ENCODE peak calls at places on chromosomes 7 and 10, in seven cellular contexts. G is GM23248; B is PC-3; Y is CD8-positive, alpha-beta T cell; W is fibroblast of lung; V is astrocyte of the spinal cord; H is colonic mucosa. F is an unnamed sample.

GRCh38 chr10:126701526-126701925 is 31.0 kb upstream of the C10orf90 start:
- DNase-seq in G (no peak), B (no peak), Y (no peak), W (no peak), V (no peak), H (no peak), F (no peak)

GRCh38 chr7:24741691-24742639 is 15.3 kb downstream of the GSDME start:
- DNase-seq in G (peak; percentile 99), B (peak; percentile 63), Y (no peak), W (peak; percentile 94), V (peak; percentile 92), H (no peak), F (no peak)

GRCh38 chr7:134693256-134693655 is 46.6 kb downstream of the BPGM start:
- DNase-seq in G (peak; percentile 98), B (peak; percentile 66), Y (no peak), W (peak; percentile 77), V (peak; percentile 92), H (no peak), F (peak; percentile 88)

GRCh38 chr7:19146699-19147098 is 1.5 kb upstream of the FERD3L start:
- DNase-seq in G (peak; percentile 37), B (peak; percentile 46), Y (no peak), W (peak; percentile 40), V (peak; percentile 53), H (no peak), F (peak; percentile 4)

GRCh38 chr7:157903715-157904114 is 566.9 kb downstream of the DNAJB6 start:
- DNase-seq in G (no peak), B (no peak), Y (no peak), W (no peak), V (no peak), H (no peak), F (no peak)

GRCh38 chr10:104288355-104288754 is 19.4 kb downstream of the GSTO2 start:
- DNase-seq in G (no peak), B (peak; percentile 73), Y (no peak), W (no peak), V (no peak), H (no peak), F (no peak)

GRCh38 chr10:78434886-78435285 is 401.2 kb downstream of the RPS24 start:
- DNase-seq in G (no peak), B (no peak), Y (no peak), W (no peak), V (no peak), H (no peak), F (no peak)

GRCh38 chr10:67912330-67912946 is 28.0 kb downstream of the SIRT1 start:
- DNase-seq in G (peak; percentile 59), B (no peak), Y (no peak), W (no peak), V (no peak), H (no peak), F (no peak)

GRCh38 chr7:46072722-46073121 is 151.7 kb upstream of the IGFBP3 start:
- DNase-seq in G (peak; percentile 22), B (no peak), Y (no peak), W (peak; percentile 23), V (peak; percentile 38), H (no peak), F (no peak)

GRCh38 chr7:15248514-15248913 is 313.3 kb downstream of the AGMO start:
- DNase-seq in G (no peak), B (no peak), Y (no peak), W (no peak), V (no peak), H (no peak), F (no peak)

GRCh38 chr7:120030871-120031270 is 242.1 kb upstream of the KCND2 start:
- DNase-seq in G (peak; percentile 4), B (no peak), Y (no peak), W (peak; percentile 40), V (no peak), H (no peak), F (no peak)

GRCh38 chr10:88660593-88660884 is 3.7 kb upstream of the LIPF start:
- DNase-seq in G (no peak), B (no peak), Y (no peak), W (no peak), V (no peak), H (no peak), F (no peak)

GRCh38 chr7:118041336-118041878 is 142.6 kb upstream of the LSM8 start:
- DNase-seq in G (no peak), B (peak; percentile 19), Y (no peak), W (no peak), V (no peak), H (no peak), F (no peak)

GRCh38 chr7:100691676-100692577 is 2.1 kb downstream of the GIGYF1 start:
- DNase-seq in G (peak; percentile 84), B (peak; percentile 78), Y (peak; percentile 88), W (peak; percentile 72), V (peak; percentile 73), H (peak; percentile 88), F (no peak)

GRCh38 chr10:52541082-52541481 is 227.0 kb downstream of the DKK1 start:
- DNase-seq in G (peak; percentile 79), B (peak; percentile 56), Y (no peak), W (peak; percentile 11), V (no peak), H (no peak), F (peak; percentile 44)

GRCh38 chr7:66152538-66153191 is 38.0 kb downstream of the CRCP start:
- DNase-seq in G (peak; percentile 46), B (no peak), Y (no peak), W (no peak), V (no peak), H (no peak), F (no peak)
- H3K4me3 ChIP-seq in G (peak overlapping the region; percentile 6), B (no peak overlapping the region), Y (no peak overlapping the region), W (no peak overlapping the region), V (no peak overlapping the region), H (no peak overlapping the region), F (no peak overlapping the region)

GRCh38 chr10:75397571-75397921 is 4.0 kb downstream of the ZNF503 start:
- DNase-seq in G (peak; percentile 60), B (peak; percentile 69), Y (no peak), W (peak; percentile 66), V (peak; percentile 41), H (no peak), F (no peak)
- H3K4me3 ChIP-seq in G (peak overlapping the region; percentile 93), B (peak overlapping the region; percentile 79), Y (no peak overlapping the region), W (peak overlapping the region; percentile 77), V (peak overlapping the region; percentile 99), H (peak overlapping the region; percentile 56), F (peak overlapping the region; percentile 98)

DNA sequence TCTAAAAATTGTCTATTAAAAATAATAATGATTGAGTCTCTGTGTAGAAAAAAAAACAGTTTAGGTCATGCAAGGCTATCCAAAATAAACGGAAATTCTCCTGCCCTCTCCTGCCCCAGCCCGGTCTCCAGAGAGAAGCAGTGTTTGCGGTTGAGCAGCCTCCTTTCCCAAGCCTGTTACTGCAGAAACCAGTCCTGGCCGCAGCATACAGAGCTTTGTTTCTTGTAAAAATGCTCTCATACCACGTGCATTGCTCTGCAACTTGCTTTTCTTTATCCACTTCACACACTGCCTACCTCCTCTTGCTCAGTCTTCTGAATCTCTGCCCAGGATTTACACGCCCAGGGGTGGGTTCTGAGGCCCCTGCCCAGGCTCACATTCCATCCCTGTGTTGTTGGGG is 34.4 kb upstream of the CUL1 start:
- DNase-seq in G (peak; percentile 48), B (no peak), Y (no peak), W (peak; percentile 59), V (peak; percentile 79), H (no peak), F (peak; percentile 45)
- H3K4me3 ChIP-seq in G (no peak overlapping the region), B (no peak overlapping the region), Y (no peak overlapping the region), W (no peak overlapping the region), V (no peak overlapping the region), H (no peak overlapping the region), F (no peak overlapping the region)

GRCh38 chr10:132303361-132304115 is 4.2 kb downstream of the STK32C start:
- DNase-seq in G (no peak), B (no peak), Y (no peak), W (no peak), V (no peak), H (no peak), F (no peak)

GRCh38 chr10:132306341-132306685 is 1.4 kb downstream of the STK32C start:
- DNase-seq in G (no peak), B (no peak), Y (no peak), W (no peak), V (no peak), H (no peak), F (no peak)

GRCh38 chr10:132302911-132303310 is 4.8 kb downstream of the STK32C start:
- DNase-seq in G (no peak), B (no peak), Y (no peak), W (no peak), V (no peak), H (no peak), F (no peak)

GRCh38 chr10:132305654-132306340 is 2.0 kb downstream of the STK32C start:
- DNase-seq in G (no peak), B (no peak), Y (no peak), W (no peak), V (no peak), H (no peak), F (no peak)

GRCh38 chr10:132304756-132305509 is 2.8 kb downstream of the STK32C start:
- DNase-seq in G (no peak), B (no peak), Y (no peak), W (no peak), V (no peak), H (no peak), F (no peak)
- H3K4me3 ChIP-seq in G (no peak overlapping the region), B (no peak overlapping the region), Y (no peak overlapping the region), W (no peak overlapping the region), V (no peak overlapping the region), H (no peak overlapping the region), F (no peak overlapping the region)